ENCODE peak calls at places on chromosomes 3 and 15, in eight cellular contexts. Q is coronary artery; E is psoas muscle; W is tibial nerve; I is colonic mucosa; B is GM23248; J is CD4-positive, alpha-beta T cell; O is esophagus squamous epithelium. Z is an unnamed sample.

GRCh38 chr3:117688583-117688982 is 979.0 kb downstream of the TUSC7 start:
- DNase-seq in O (no peak), E (no peak), B (no peak), Q (no peak), W (no peak), J (no peak), I (no peak), Z (no peak)

GRCh38 chr15:71804226-71804625 is 6.1 kb upstream of the NR2E3 start:
- DNase-seq in B (no peak), O (no peak), Q (no peak), W (no peak), E (no peak), J (no peak), I (no peak), Z (no peak)

GRCh38 chr3:89380006-89380405 is 272.6 kb downstream of the EPHA3 start:
- DNase-seq in J (no peak), Q (no peak), O (no peak), B (peak), W (no peak), E (no peak), I (no peak), Z (no peak)

GRCh38 chr3:194908972-194909371 is 223.3 kb downstream of the FAM43A start:
- DNase-seq in E (no peak), B (peak), W (no peak), Q (no peak), O (no peak), I (no peak), J (no peak), Z (peak)

GRCh38 chr3:27993061-27993460 is 248.4 kb upstream of the CMC1 start:
- DNase-seq in Q (no peak), I (no peak), J (no peak), E (no peak), O (no peak), B (no peak), W (no peak), Z (no peak)

GRCh38 chr15:56587686-56588085 is 122.7 kb upstream of the MNS1 start:
- DNase-seq in Q (no peak), I (no peak), O (no peak), B (no peak), W (no peak), E (no peak), J (no peak), Z (no peak)

GRCh38 chr3:67000006-67000405 is 1.9 kb downstream of the KBTBD8 start:
- DNase-seq in J (no peak), Q (no peak), I (no peak), E (no peak), W (no peak), B (peak), O (no peak), Z (no peak)

GRCh38 chr3:118526758-118527526 is 507.7 kb downstream of the IGSF11 start:
- DNase-seq in B (no peak), E (no peak), J (no peak), I (no peak), O (no peak), Q (no peak), W (no peak), Z (no peak)

GRCh38 chr3:4866841-4867240 is 112.4 kb upstream of the BHLHE40 start:
- DNase-seq in E (no peak), Q (no peak), I (peak), J (no peak), O (no peak), W (no peak), B (peak), Z (no peak)

GRCh38 chr15:20353966-20354883 is 187.4 kb downstream of the GOLGA6L6 start:
- DNase-seq in W (no peak), O (no peak), I (no peak), J (no peak), E (peak), B (no peak), Q (peak), Z (no peak)

GRCh38 chr3:69938061-69938460 is 61.5 kb upstream of the SAMMSON start:
- DNase-seq in Q (no peak), I (no peak), W (no peak), O (no peak), B (no peak), E (no peak), J (no peak), Z (no peak)

GRCh38 chr3:31077021-31077601 is 182.7 kb upstream of the GADL1 start:
- DNase-seq in B (peak), W (no peak), I (no peak), J (no peak), O (no peak), E (no peak), Q (no peak), Z (no peak)

GRCh38 chr3:3334456-3334855 is 155.0 kb upstream of the CRBN start:
- DNase-seq in W (no peak), B (no peak), E (no peak), J (no peak), O (no peak), I (no peak), Q (no peak), Z (no peak)

GRCh38 chr15:41254560-41254959 is 23.5 kb downstream of the CHP1 start:
- DNase-seq in J (no peak), I (no peak), W (no peak), Q (no peak), B (no peak), O (no peak), E (no peak), Z (no peak)

GRCh38 chr3:149437710-149438109 is 36.8 kb upstream of the TM4SF4 start:
- DNase-seq in B (no peak), O (no peak), E (no peak), I (peak), W (no peak), Q (no peak), J (no peak), Z (no peak)

GRCh38 chr3:49699281-49699723 is 9.9 kb downstream of the RNF123 start:
- DNase-seq in B (peak), Q (no peak), E (no peak), W (no peak), I (no peak), J (no peak), O (no peak), Z (no peak)

GRCh38 chr15:77019476-77020331 is 24.8 kb downstream of the PSTPIP1 start:
- DNase-seq in O (no peak), B (peak), Q (no peak), I (no peak), E (peak), W (no peak), J (no peak), Z (no peak)

GRCh38 chr3:184015381-184016019 is 2.2 kb downstream of the ABCC5 start:
- DNase-seq in B (no peak), O (no peak), W (no peak), J (no peak), I (no peak), E (peak), Q (no peak), Z (no peak)

GRCh38 chr3:5891721-5892120 is 704.2 kb downstream of the EDEM1 start:
- DNase-seq in J (no peak), I (no peak), E (no peak), O (no peak), Q (no peak), B (no peak), W (no peak), Z (no peak)

GRCh38 chr15:87123676-87124382 is 1044.2 kb downstream of the AGBL1 start:
- DNase-seq in B (no peak), W (no peak), O (no peak), Q (no peak), I (no peak), E (no peak), J (no peak), Z (no peak)

DNA sequence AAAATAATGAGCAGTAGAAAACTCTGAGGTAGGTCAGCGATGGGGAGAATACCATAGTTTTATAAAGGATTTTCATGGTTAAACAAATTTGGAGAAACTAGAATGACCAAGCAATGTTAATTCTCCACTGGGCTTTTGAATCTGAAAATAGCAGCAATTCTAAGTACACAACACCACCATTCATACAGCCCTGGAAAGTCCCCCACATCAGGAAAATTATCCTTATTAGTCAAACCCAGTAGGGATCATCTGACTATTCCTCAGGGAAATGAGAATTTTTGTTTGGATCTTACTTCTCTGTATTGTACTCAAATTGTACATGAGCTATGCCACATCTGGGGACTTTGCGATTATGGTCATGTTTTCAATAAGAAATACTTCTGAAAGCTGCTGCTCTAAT is 45.9 kb downstream of the RARB start:
- DNase-seq in W (no peak), E (no peak), J (no peak), Q (no peak), O (no peak), B (no peak), I (no peak), Z (no peak)
- H3K27ac ChIP-seq in W (no peak), E (no peak), J (no peak), Q (peak), O (peak), B (no peak), I (no peak), Z (no peak)

DNA sequence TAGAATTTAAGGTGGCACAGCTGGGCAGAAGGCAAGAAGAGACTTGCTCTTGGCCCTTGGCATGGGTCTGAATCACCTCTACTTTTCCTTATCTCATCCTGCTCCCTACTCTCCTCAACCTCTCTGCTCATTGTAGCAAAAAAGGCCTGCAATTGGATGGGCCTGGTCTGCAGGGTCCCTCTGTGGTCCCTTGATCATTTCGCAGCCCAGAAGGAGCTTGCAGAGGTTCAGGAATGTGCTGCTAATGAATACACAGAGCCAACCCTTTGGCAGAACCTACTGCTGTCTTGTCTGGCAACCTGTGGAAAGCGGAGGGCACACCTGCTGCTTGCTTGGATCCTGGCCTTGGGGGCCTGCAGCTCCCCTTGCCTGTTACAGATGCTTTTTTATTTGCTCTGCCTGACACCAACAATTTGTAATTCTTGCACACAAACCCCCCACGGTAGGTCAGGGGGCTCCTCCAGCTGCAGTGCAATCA is 605.2 kb upstream of the CFAP20DC start:
- DNase-seq in I (no peak), E (no peak), O (no peak), W (no peak), J (no peak), B (no peak), Q (no peak), Z (no peak)
- H3K27ac ChIP-seq in I (no peak), E (no peak), O (peak), W (no peak), J (no peak), B (no peak), Q (no peak), Z (no peak)

DNA sequence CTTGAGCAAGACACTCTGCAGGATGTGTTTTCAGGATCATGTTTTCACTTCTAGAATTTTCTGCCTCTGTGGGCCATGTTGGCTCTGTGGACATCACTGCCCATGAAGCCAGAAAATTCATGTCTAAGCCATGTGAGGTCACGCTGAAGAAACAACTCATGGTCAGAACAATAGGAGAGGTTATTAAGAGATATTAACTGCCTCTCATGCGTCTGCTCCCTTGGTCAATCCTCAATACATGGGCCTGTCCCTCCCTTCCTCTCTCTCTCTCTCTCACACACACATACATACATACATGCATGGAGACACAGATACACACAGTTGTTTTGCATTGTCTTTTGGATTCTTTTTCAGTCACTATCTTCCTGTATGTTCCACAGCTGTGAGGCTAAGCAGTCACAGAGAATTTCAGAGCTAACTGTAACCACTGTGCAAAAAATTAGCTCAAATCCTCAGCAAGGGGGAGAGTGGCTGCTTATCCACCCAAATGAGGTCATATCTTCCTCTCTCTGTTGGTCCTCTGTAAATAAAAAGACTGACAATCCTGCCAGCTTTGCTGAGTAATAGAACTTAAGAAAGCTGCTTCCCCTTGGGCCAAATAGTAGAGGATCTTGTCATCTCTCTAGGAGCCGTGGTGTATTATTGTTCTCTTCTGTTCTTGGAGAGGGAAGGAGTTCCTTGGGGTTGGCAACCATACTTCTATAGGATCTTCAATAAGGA is 45.6 kb downstream of the LRTM1 start:
- DNase-seq in E (no peak), J (no peak), Q (no peak), B (peak), O (no peak), W (peak), I (no peak), Z (no peak)
- H3K27ac ChIP-seq in E (no peak), J (no peak), Q (peak), B (peak), O (peak), W (no peak), I (no peak), Z (no peak)

DNA sequence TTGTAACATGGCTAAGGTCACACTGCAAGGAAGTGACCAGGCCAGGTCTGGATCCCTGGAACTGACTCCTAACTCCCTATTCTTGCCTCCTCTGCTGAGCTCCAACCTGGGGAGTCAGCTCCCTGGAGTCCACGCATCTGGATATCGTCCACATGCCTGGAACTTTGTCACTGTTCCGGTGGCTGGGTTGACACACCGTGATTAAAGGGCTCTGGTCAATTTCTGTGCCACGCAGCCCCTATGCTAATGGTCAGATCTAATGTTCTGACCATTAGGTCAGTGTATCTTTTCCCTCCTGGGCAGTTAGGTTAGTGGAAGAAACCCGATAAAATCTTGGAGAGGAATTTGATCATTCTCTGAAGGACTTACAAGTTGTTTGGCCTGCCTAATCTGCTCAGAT is 1.6 kb upstream of the TPM1 start:
- DNase-seq in Q (no peak), O (no peak), J (no peak), E (peak), W (no peak), B (no peak), I (no peak), Z (no peak)
- H3K27ac ChIP-seq in Q (peak), O (peak), J (no peak), E (peak), W (peak), B (no peak), I (peak), Z (no peak)

GRCh38 chr3:127017781-127018180 is 34.9 kb downstream of the PLXNA1 start:
- DNase-seq in B (no peak), E (no peak), Q (no peak), J (no peak), W (no peak), I (no peak), O (no peak), Z (no peak)

GRCh38 chr3:127017229-127017628 is 34.3 kb downstream of the PLXNA1 start:
- DNase-seq in J (no peak), B (no peak), I (no peak), O (no peak), E (no peak), Q (no peak), W (no peak), Z (peak)

GRCh38 chr3:127019449-127019848 is 36.5 kb downstream of the PLXNA1 start:
- DNase-seq in O (no peak), I (no peak), J (no peak), B (peak), Q (no peak), W (no peak), E (no peak), Z (peak)

GRCh38 chr3:127016461-127016860 is 33.5 kb downstream of the PLXNA1 start:
- DNase-seq in O (no peak), W (no peak), Q (no peak), J (no peak), I (no peak), E (no peak), B (no peak), Z (peak)

DNA sequence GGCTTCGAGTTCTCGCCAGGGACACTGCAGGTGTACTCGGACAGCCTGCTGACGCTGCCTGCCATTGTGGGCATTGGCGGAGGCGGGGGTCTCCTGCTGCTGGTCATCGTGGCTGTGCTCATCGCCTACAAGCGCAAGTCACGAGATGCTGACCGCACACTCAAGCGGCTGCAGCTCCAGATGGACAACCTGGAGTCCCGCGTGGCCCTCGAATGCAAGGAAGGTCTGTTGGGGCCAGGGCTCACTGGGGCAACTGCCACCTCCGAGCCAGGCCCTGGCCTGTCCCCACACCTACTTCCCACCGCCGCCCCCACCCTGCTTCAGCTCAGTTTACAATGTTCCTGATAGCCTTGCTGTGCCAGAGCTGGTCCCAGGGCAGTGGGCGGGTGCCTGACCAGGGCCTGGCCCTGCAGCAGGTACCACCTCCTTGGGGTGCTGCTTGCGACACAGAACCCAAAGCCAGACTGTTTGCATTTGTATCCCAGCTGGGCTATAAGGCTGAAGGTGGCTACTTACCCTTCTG is 35.5 kb downstream of the PLXNA1 start:
- DNase-seq in I (no peak), O (no peak), J (no peak), Q (no peak), W (no peak), E (no peak), B (no peak), Z (peak)
- H3K27ac ChIP-seq in I (no peak), O (no peak), J (no peak), Q (no peak), W (no peak), E (no peak), B (no peak), Z (no peak)

GRCh38 chr3:58861551-58861950 is 188.3 kb downstream of the CFAP20DC start:
- DNase-seq in W (no peak), Q (no peak), I (no peak), O (no peak), J (no peak), E (no peak), B (no peak), Z (no peak)
- H3K27ac ChIP-seq in W (no peak), Q (no peak), I (no peak), O (no peak), J (no peak), E (no peak), B (no peak), Z (no peak)